ENCODE peak calls at places on chromosome 16, in nine cellular contexts. C, M, A, H, G, R, T, U and N are unnamed samples.

GRCh38 chr16:81265658-81266451 is 27.4 kb downstream of the BCO1 start:
- DNase-seq in C (peak), M (no peak), A (no peak), H (no peak), G (no peak), R (no peak), T (peak), U (no peak), N (peak)

GRCh38 chr16:69620564-69620963 is 54.8 kb downstream of the NFAT5 start:
- DNase-seq in C (no peak), M (no peak), A (no peak), H (no peak), G (no peak), R (no peak), T (no peak), U (no peak), N (peak)

GRCh38 chr16:533391-534088 is 6.0 kb downstream of the CAPN15 start:
- DNase-seq in C (no peak), M (no peak), A (no peak), H (no peak), G (no peak), R (no peak), T (no peak), U (no peak), N (no peak)

GRCh38 chr16:86567701-86568571 is 1.3 kb downstream of the FOXC2 start:
- DNase-seq in C (no peak), M (no peak), A (peak), H (no peak), G (no peak), R (no peak), T (no peak), U (no peak), N (peak)

GRCh38 chr16:56743840-56744239 is 13.9 kb downstream of the NUP93 start:
- DNase-seq in C (no peak), M (no peak), A (peak), H (no peak), G (no peak), R (peak), T (peak), U (no peak), N (peak)

GRCh38 chr16:80509872-80510271 is 30.9 kb upstream of the DYNLRB2 start:
- DNase-seq in C (no peak), M (no peak), A (peak), H (no peak), G (no peak), R (no peak), T (no peak), U (no peak), N (no peak)

GRCh38 chr16:72425571-72426341 is 253.8 kb upstream of the PMFBP1 start:
- DNase-seq in C (no peak), M (no peak), A (no peak), H (no peak), G (no peak), R (no peak), T (no peak), U (no peak), N (no peak)

GRCh38 chr16:72255785-72256184 is 83.8 kb upstream of the PMFBP1 start:
- DNase-seq in C (no peak), M (no peak), A (no peak), H (no peak), G (no peak), R (no peak), T (no peak), U (no peak), N (peak)

GRCh38 chr16:11232852-11233726 is 22.9 kb downstream of the SOCS1 start:
- DNase-seq in C (no peak), M (peak), A (no peak), H (peak), G (peak), R (no peak), T (peak), U (peak), N (no peak)

GRCh38 chr16:47574091-47575054 is 113.2 kb downstream of the PHKB start:
- DNase-seq in C (no peak), M (peak), A (peak), H (no peak), G (no peak), R (no peak), T (no peak), U (no peak), N (peak)

GRCh38 chr16:14015948-14016347 is 55.2 kb upstream of the MRTFB start:
- DNase-seq in C (peak), M (no peak), A (peak), H (no peak), G (no peak), R (no peak), T (no peak), U (no peak), N (peak)

GRCh38 chr16:46650224-46650623 is 29.0 kb upstream of the SHCBP1 start:
- DNase-seq in C (peak), M (no peak), A (peak), H (no peak), G (no peak), R (no peak), T (peak), U (no peak), N (peak)

GRCh38 chr16:67676939-67677338 is 10.3 kb downstream of the C16orf86 start:
- DNase-seq in C (no peak), M (no peak), A (no peak), H (no peak), G (no peak), R (no peak), T (no peak), U (no peak), N (no peak)

GRCh38 chr16:49085689-49086088 is 195.9 kb downstream of the CBLN1 start:
- DNase-seq in C (no peak), M (no peak), A (no peak), H (no peak), G (no peak), R (no peak), T (no peak), U (no peak), N (no peak)

GRCh38 chr16:87125206-87126155 is 191.7 kb downstream of the C16orf95 start:
- DNase-seq in C (no peak), M (no peak), A (no peak), H (no peak), G (no peak), R (no peak), T (no peak), U (no peak), N (no peak)

GRCh38 chr16:19393226-19394074 is 24.2 kb upstream of the TMC5 start:
- DNase-seq in C (no peak), M (no peak), A (peak), H (no peak), G (no peak), R (no peak), T (no peak), U (no peak), N (peak)

GRCh38 chr16:11374255-11374654 is 29.0 kb downstream of the RMI2 start:
- DNase-seq in C (no peak), M (no peak), A (no peak), H (no peak), G (no peak), R (no peak), T (no peak), U (no peak), N (no peak)

GRCh38 chr16:27870116-27870798 is 193.3 kb downstream of the GSG1L start:
- DNase-seq in C (no peak), M (no peak), A (no peak), H (no peak), G (no peak), R (no peak), T (no peak), U (no peak), N (no peak)

GRCh38 chr16:17404903-17405691 is 65.7 kb downstream of the XYLT1 start:
- DNase-seq in C (peak), M (no peak), A (peak), H (no peak), G (no peak), R (no peak), T (peak), U (no peak), N (peak)

GRCh38 chr16:57643902-57644301 is 15.5 kb downstream of the ADGRG1 start:
- DNase-seq in C (no peak), M (no peak), A (no peak), H (no peak), G (no peak), R (no peak), T (no peak), U (no peak), N (no peak)

GRCh38 chr16:9389543-9390207 is 298.2 kb downstream of the HAPSTR1 start:
- DNase-seq in C (no peak), M (no peak), A (no peak), H (no peak), G (no peak), R (no peak), T (no peak), U (no peak), N (no peak)

GRCh38 chr16:19879241-19879792 is 5.3 kb downstream of the GPRC5B start:
- DNase-seq in C (no peak), M (no peak), A (no peak), H (no peak), G (no peak), R (no peak), T (peak), U (no peak), N (no peak)

GRCh38 chr16:14600164-14600563 is 29.9 kb downstream of the PARN start:
- DNase-seq in C (peak), M (no peak), A (no peak), H (no peak), G (no peak), R (peak), T (no peak), U (no peak), N (peak)

GRCh38 chr16:25608002-25608401 is 83.8 kb upstream of the HS3ST4 start:
- DNase-seq in C (no peak), M (no peak), A (no peak), H (no peak), G (no peak), R (no peak), T (no peak), U (no peak), N (no peak)